ENCODE peak calls at places on chromosomes 11 and 22, in nine cellular contexts. A is hepatocyte; Q is gastrocnemius medialis; X is ovary; H is body of pancreas; Y is pancreas; C is CD4-positive, alpha-beta memory T cell; M is esophagus muscularis mucosa; T is PC-9. U is an unnamed sample.
A peak's percentile ranks its signal among the peaks of the same experiment; 100 is the strongest.

GRCh38 chr11:72780291-72781062 is 13.4 kb downstream of the STARD10 start:
- DNase-seq in A (no peak), Q (no peak), X (no peak), H (peak; percentile 25), Y (peak; percentile 68), C (no peak), M (no peak), T (no peak), U (no peak)

GRCh38 chr11:34631737-34632104 is 10.8 kb downstream of the EHF start:
- DNase-seq in A (no peak), Q (no peak), X (no peak), H (no peak), Y (peak; percentile 52), C (no peak), M (no peak), T (peak; percentile 64), U (no peak)

GRCh38 chr11:76073716-76074115 is 132.6 kb downstream of the WNT11 start:
- DNase-seq in A (no peak), Q (no peak), X (no peak), H (no peak), Y (no peak), C (no peak), M (no peak), T (no peak), U (no peak)

GRCh38 chr11:22337571-22338464 is at the start of gene SLC17A6:
- DNase-seq in A (peak; percentile 80), Q (no peak), X (no peak), H (no peak), Y (no peak), C (peak; percentile 4), M (no peak), T (no peak), U (peak; percentile 29)

GRCh38 chr22:36383110-36383581 is 4.6 kb downstream of the MYH9 start:
- DNase-seq in A (no peak), Q (no peak), X (no peak), H (no peak), Y (no peak), C (peak; percentile 62), M (no peak), T (peak; percentile 71), U (no peak)

GRCh38 chr11:133928628-133929059 is 28.1 kb downstream of the IGSF9B start:
- DNase-seq in A (no peak), Q (no peak), X (no peak), H (no peak), Y (no peak), C (peak; percentile 74), M (no peak), T (no peak), U (peak; percentile 22)

GRCh38 chr22:47149976-47150375 is 387.5 kb downstream of the TBC1D22A start:
- DNase-seq in A (no peak), Q (no peak), X (no peak), H (no peak), Y (peak; percentile 10), C (no peak), M (no peak), T (no peak), U (no peak)

GRCh38 chr11:35945137-35945518 is 1.3 kb downstream of the LDLRAD3 start:
- DNase-seq in A (no peak), Q (no peak), X (no peak), H (no peak), Y (no peak), C (no peak), M (no peak), T (no peak), U (no peak)

GRCh38 chr11:32307449-32307848 is 127.9 kb downstream of the WT1 start:
- DNase-seq in A (no peak), Q (no peak), X (no peak), H (no peak), Y (no peak), C (no peak), M (no peak), T (no peak), U (no peak)

GRCh38 chr11:33734441-33735165 is 1.6 kb downstream of the CD59 start:
- DNase-seq in A (peak; percentile 25), Q (no peak), X (no peak), H (no peak), Y (no peak), C (no peak), M (no peak), T (no peak), U (no peak)

GRCh38 chr22:40694409-40694808 is 15.1 kb downstream of the MCHR1 start:
- DNase-seq in A (no peak), Q (no peak), X (no peak), H (no peak), Y (no peak), C (no peak), M (no peak), T (no peak), U (no peak)

GRCh38 chr22:22446527-22446926 is 62.0 kb downstream of the ZNF280B start:
- DNase-seq in A (no peak), Q (no peak), X (no peak), H (no peak), Y (no peak), C (no peak), M (no peak), T (no peak), U (no peak)

GRCh38 chr11:1139441-1140066 is 18.2 kb upstream of the MUC5AC start:
- DNase-seq in A (no peak), Q (no peak), X (no peak), H (no peak), Y (no peak), C (no peak), M (no peak), T (no peak), U (no peak)

GRCh38 chr11:35148163-35148562 is 9.2 kb downstream of the CD44 start:
- DNase-seq in A (no peak), Q (no peak), X (no peak), H (no peak), Y (no peak), C (peak; percentile 58), M (no peak), T (no peak), U (no peak)

GRCh38 chr22:26170112-26170492 is 840 bp downstream of the SEZ6L start:
- DNase-seq in A (no peak), Q (no peak), X (no peak), H (no peak), Y (no peak), C (no peak), M (no peak), T (no peak), U (no peak)
- H3K27me3 ChIP-seq in A (peaks cover 88% of the 10 kb centered on the region), Q (peaks cover 57% of the 10 kb centered on the region), X (no peaks in the 10 kb centered on the region), H (no peaks in the 10 kb centered on the region), Y (no peaks in the 10 kb centered on the region), C (peaks cover 13% of the 10 kb centered on the region), M (peaks cover 23% of the 10 kb centered on the region), T (peaks cover 33% of the 10 kb centered on the region), U (peaks cover 27% of the 10 kb centered on the region)

GRCh38 chr11:57568330-57568766 is 876 bp upstream of the UBE2L6 start:
- DNase-seq in A (peak; percentile 91), Q (peak; percentile 28), X (peak; percentile 91), H (no peak), Y (no peak), C (peak; percentile 85), M (peak; percentile 96), T (peak; percentile 85), U (no peak)

GRCh38 chr11:57567512-57568329 is at the start of gene UBE2L6:
- DNase-seq in A (peak; percentile 78), Q (peak; percentile 14), X (peak; percentile 69), H (peak; percentile 80), Y (peak; percentile 80), C (peak; percentile 63), M (no peak), T (peak; percentile 62), U (peak; percentile 41)

GRCh38 chr11:57567210-57567511 is 311 bp downstream of the UBE2L6 start:
- DNase-seq in A (no peak), Q (no peak), X (no peak), H (no peak), Y (no peak), C (peak; percentile 54), M (no peak), T (no peak), U (no peak)

GRCh38 chr11:57566035-57566504 is 1.4 kb downstream of the UBE2L6 start:
- DNase-seq in A (peak; percentile 59), Q (no peak), X (no peak), H (no peak), Y (no peak), C (peak; percentile 49), M (no peak), T (peak; percentile 26), U (no peak)

DNA sequence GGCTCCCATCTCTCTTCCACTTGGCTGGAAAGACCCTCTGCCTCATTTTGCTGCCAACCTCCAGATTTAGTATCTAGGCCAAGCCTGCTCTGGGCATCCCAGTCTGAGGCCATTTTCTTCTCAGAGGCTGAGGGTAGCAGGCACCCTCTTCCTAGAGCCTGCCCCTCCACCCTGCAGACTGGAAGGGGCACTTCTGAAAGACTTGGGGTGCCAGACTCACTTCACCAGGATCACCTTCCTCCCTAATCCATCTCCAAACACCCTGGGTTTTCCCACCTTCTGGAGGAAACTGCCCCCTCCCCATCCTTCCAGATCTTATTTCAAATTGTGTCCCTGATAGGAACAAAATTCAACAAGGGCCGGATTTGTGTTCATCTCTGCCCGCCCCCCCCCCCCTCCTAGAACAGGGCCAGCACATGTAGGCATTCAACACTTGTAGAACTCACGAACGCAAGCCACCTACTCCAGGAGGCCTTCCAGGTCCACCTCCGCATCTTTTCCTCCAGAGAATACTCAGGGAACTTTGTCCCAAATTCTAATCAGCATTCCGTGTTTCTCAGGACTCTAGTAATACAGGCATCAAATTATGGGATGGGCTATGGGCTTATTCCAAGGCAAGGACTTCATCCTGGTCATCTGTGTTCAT is 785 bp downstream of the UBE2L6 start:
- DNase-seq in A (no peak), Q (no peak), X (no peak), H (no peak), Y (no peak), C (no peak), M (no peak), T (no peak), U (no peak)
- H3K4me3 ChIP-seq in A (peak overlapping the region; percentile 91), Q (peak overlapping the region; percentile 90), X (peak overlapping the region; percentile 76), H (peak overlapping the region; percentile 92), Y (peak overlapping the region; percentile 42), C (peak overlapping the region; percentile 81), M (peak overlapping the region; percentile 84), T (peak overlapping the region; percentile 89), U (peak overlapping the region; percentile 66)

DNA sequence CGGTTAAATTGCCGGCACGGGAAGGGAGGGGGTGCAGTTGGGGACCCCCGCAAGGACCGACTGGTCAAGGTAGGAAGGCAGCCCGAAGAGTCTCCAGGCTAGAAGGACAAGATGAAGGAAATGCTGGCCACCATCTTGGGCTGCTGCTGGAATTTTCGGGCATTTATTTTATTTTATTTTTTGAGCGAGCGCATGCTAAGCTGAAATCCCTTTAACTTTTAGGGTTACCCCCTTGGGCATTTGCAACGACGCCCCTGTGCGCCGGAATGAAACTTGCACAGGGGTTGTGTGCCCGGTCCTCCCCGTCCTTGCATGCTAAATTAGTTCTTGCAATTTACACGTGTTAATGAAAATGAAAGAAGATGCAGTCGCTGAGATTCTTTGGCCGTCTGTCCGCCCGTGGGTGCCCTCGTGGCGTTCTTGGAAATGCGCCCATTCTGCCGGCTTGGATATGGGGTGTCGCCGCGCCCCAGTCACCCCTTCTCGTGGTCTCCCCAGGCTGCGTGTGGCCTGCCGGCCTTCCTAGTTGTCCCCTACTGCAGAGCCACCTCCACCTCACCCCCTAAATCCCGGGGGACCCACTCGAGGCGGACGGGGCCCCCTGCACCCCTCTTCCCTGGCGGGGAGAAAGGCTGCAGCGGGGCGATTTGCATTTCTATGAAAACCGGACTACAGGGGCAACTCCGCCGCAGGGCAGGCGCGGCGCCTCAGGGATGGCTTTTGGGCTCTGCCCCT is 529 bp upstream of the CCND1 start:
- DNase-seq in A (no peak), Q (no peak), X (no peak), H (no peak), Y (peak; percentile 56), C (no peak), M (no peak), T (no peak), U (no peak)
- H3K4me1 ChIP-seq in A (peaks cover 61% of the 10 kb centered on the region), Q (peaks cover 64% of the 10 kb centered on the region), X (peaks cover 8% of the 10 kb centered on the region), H (peaks cover 85% of the 10 kb centered on the region), Y (peaks cover 32% of the 10 kb centered on the region), C (peaks cover 55% of the 10 kb centered on the region), M (peaks cover 93% of the 10 kb centered on the region), T (peaks cover 41% of the 10 kb centered on the region), U (peaks cover 18% of the 10 kb centered on the region)

GRCh38 chr11:44316388-44317240 is 6.7 kb upstream of the ALX4 start:
- DNase-seq in A (no peak), Q (no peak), X (no peak), H (no peak), Y (no peak), C (no peak), M (no peak), T (no peak), U (no peak)
- H3K27me3 ChIP-seq in A (peaks cover 98% of the 10 kb centered on the region), Q (peaks cover 98% of the 10 kb centered on the region), X (no peaks in the 10 kb centered on the region), H (no peaks in the 10 kb centered on the region), Y (peaks cover 61% of the 10 kb centered on the region), C (peaks cover 43% of the 10 kb centered on the region), M (peaks cover 74% of the 10 kb centered on the region), T (peaks cover 83% of the 10 kb centered on the region), U (peaks cover 91% of the 10 kb centered on the region)